ENCODE peak calls at places on chromosomes 3 and 15, in four cellular contexts. V is mucosa of descending colon, C is GM03348, G is H4. Y is an unnamed sample.

GRCh38 chr3:14716593-14716992 is 41.7 kb downstream of the C3orf20 start:
- DNase-seq in C (peak), V (no peak), G (no peak), Y (no peak)

GRCh38 chr15:36234743-36235142 is 344.7 kb upstream of the CDIN1 start:
- DNase-seq in C (no peak), V (no peak), G (no peak), Y (no peak)

GRCh38 chr15:57510647-57511046 is 81.1 kb upstream of the MYZAP start:
- DNase-seq in C (no peak), V (no peak), G (no peak), Y (no peak)

GRCh38 chr3:193165431-193166120 is 75.4 kb upstream of the PLAAT1 start:
- DNase-seq in V (no peak), C (no peak), G (no peak), Y (no peak)

GRCh38 chr3:29408676-29409075 is 127.8 kb downstream of the RBMS3 start:
- DNase-seq in V (no peak), C (no peak), G (no peak), Y (no peak)

GRCh38 chr3:136787226-136787793 is 31.6 kb upstream of the SLC35G2 start:
- DNase-seq in G (peak), V (no peak), C (peak), Y (no peak)

GRCh38 chr3:161914703-161915102 is 418.1 kb downstream of the OTOL1 start:
- DNase-seq in V (no peak), G (peak), C (peak), Y (no peak)

GRCh38 chr3:54356299-54357037 is 234.1 kb downstream of the CACNA2D3 start:
- DNase-seq in V (no peak), G (peak), C (no peak), Y (no peak)

GRCh38 chr3:18234717-18235335 is 190.3 kb downstream of the SATB1 start:
- DNase-seq in G (no peak), V (no peak), C (no peak), Y (no peak)

GRCh38 chr15:89452330-89452836 is 44.0 kb downstream of the RHCG start:
- DNase-seq in V (no peak), G (no peak), C (no peak), Y (no peak)

GRCh38 chr3:49410844-49411549 is 779 bp downstream of the RHOA start:
- DNase-seq in G (no peak), C (no peak), V (no peak), Y (no peak)

GRCh38 chr3:54965746-54966145 is 37.9 kb upstream of the LRTM1 start:
- DNase-seq in G (peak), V (no peak), C (peak), Y (no peak)

Y was measured in esophagus muscularis mucosa.